ENCODE peak calls at places on chromosome 4, in five cellular contexts. H, M, Q, L and N are unnamed samples.

GRCh38 chr4:110348711-110349383 is 127.1 kb upstream of the ENPEP start:
- DNase-seq in H (no peak), M (no peak), Q (no peak), L (no peak), N (no peak)

GRCh38 chr4:7434766-7435150 is at the start of gene PSAPL1:
- DNase-seq in H (peak), M (peak), Q (peak), L (no peak), N (no peak)

GRCh38 chr4:76784237-76784636 is 113.7 kb downstream of the SOWAHB start:
- DNase-seq in H (peak), M (peak), Q (no peak), L (no peak), N (no peak)

GRCh38 chr4:141058739-141059507 is 74.3 kb downstream of the RNF150 start:
- DNase-seq in H (no peak), M (no peak), Q (no peak), L (no peak), N (no peak)

GRCh38 chr4:145440292-145441007 is 41.2 kb upstream of the SMAD1 start:
- DNase-seq in H (no peak), M (no peak), Q (no peak), L (no peak), N (no peak)

GRCh38 chr4:58849026-58849425 is 1738.8 kb upstream of the IGFBP7 start:
- DNase-seq in H (no peak), M (no peak), Q (no peak), L (no peak), N (no peak)

GRCh38 chr4:83961575-83961974 is 425.7 kb downstream of the GPAT3 start:
- DNase-seq in H (peak), M (peak), Q (no peak), L (no peak), N (no peak)

GRCh38 chr4:72468904-72469502 is 100.0 kb downstream of the ADAMTS3 start:
- DNase-seq in H (peak), M (peak), Q (peak), L (no peak), N (no peak)

GRCh38 chr4:124070688-124071484 is 641.6 kb downstream of the ANKRD50 start:
- DNase-seq in H (no peak), M (no peak), Q (no peak), L (no peak), N (no peak)

DNA sequence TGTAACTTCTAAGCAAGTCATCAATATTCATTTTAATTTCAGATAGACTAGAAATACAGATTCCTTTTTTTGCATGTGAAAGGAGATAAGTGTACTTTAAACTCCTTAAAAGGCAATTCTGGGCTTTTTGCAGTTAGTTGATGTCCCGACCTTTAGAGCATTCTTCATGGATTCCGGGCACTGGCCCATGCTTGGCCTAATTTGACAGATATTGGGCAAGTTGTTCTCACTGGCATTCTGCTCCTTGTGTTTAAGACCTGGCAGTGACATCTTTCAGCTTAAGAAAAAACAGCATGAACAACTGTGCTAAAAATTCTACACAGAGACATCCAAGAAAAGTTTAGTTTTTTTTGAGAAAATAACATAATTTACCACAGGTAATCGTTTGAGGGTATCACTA is 1037.2 kb downstream of the PCDH18 start:
- DNase-seq in H (no peak), M (no peak), Q (no peak), L (no peak), N (no peak)
- TF ChIP-seq KDM1A in H (no peak), M (no peak), Q (no peak), L (no peak), N (no peak)

GRCh38 chr4:148573284-148573683 is 131.1 kb upstream of the NR3C2 start:
- DNase-seq in H (no peak), M (no peak), Q (no peak), L (no peak), N (no peak)
- TF ChIP-seq KDM1A in H (no peak), M (no peak), Q (no peak), L (no peak), N (no peak)

GRCh38 chr4:152503606-152504290 is 32.1 kb downstream of the FBXW7 start:
- DNase-seq in H (no peak), M (no peak), Q (no peak), L (no peak), N (no peak)
- TF ChIP-seq KDM1A in H (no peak), M (no peak), Q (no peak), L (no peak), N (no peak)

DNA sequence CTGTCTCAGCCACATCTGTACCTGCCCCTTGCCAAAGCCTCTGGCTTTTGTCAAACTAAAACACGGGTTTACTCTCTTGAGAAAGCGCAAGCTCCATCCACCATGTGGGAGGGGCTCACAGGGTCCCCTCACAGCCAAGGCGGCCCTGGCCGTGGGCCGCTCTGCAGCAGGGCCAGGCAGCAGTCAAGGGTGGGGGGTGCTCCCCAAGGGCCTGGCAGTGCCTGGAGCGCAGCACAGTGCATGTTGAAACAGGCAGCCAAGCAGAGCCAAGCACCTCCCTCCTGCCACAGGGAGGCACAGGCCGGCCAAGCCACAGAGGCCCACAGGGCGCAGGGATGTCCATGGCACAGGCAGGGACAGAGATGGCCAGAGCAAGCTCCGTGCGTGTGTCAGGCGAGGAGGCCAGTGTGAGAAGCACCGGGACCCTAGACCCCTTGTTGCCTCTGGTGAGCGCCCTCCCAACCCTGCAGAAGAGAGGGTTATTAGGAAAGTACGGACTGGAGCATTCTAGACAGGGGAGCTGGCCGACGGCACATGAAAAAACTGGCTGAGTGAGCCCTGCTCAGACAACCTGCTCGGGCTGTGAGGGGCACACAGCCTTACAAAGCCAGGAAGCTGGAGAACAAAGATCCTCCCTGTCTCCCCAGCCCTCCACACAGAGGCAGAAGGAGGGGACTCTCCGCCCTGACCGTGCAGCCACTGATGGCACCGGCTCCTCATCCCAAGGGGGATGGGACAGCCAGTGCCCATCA is 39.0 kb downstream of the FAM53A start:
- DNase-seq in H (no peak), M (no peak), Q (no peak), L (no peak), N (no peak)
- TF ChIP-seq KDM1A in H (no peak), M (no peak), Q (no peak), L (peak), N (no peak)

DNA sequence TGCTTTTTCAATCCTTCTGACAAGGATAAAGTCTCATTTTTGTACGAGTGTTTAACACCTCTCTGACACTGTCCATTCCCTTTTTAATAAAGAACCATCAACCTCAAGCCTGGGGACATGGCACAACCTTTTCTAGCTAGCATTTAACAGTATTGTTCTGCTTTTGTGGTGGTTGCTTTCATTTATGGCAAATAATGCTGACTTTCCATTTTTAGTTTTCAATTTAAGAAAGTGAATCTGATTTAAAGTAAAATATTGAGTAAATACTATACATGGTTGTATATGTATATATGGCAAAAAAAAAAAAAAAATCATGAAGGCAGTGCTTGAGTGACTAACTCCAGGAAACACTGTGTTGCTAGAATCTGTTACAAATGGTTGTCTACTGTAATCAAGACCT is 4.2 kb upstream of the NSUN7 start:
- DNase-seq in H (no peak), M (no peak), Q (no peak), L (no peak), N (no peak)
- TF ChIP-seq KDM1A in H (no peak), M (no peak), Q (no peak), L (no peak), N (no peak)

GRCh38 chr4:25246680-25247611 is 13.1 kb downstream of the PI4K2B start:
- DNase-seq in H (no peak), M (no peak), Q (no peak), L (no peak), N (no peak)

GRCh38 chr4:25253072-25253447 is 19.2 kb downstream of the PI4K2B start:
- DNase-seq in H (no peak), M (no peak), Q (no peak), L (no peak), N (no peak)

DNA sequence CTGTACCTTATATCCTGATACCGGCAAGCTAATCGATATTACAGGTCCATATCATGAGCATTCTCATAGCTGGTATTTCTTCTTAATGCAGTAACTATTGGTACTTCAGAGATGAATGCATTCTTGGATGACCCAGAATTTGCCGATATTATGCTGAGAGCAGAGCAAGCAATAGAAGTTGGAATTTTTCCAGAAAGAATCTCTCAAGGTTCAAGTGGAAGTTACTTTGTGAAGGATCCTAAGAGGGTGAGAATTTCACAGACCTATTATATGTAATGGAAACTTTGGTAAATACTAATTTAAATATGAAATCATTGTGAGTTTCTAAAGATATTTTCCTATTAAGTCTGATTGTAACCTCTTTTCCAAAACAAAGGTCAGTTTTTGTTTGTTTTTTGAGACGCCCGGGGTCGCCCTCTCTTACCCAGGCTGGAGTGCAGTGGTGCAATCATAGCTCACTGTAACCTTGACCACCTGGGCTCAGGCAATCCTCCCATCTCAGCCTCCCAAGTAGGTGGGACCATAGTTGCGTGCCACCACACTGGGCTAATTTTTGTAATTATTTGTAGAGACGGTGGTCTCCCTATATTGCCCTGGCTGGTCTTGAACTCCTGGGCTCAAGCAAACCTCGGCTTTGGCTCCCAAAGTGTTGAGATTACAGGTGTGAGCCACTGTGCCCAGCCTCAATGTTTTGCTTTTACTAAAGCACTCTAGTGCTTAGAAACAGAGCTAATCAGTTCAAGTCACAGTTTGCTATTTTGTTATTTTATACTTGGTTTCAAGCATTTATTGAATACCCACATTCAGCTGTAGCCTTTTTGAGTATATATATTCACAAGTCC is 18.6 kb downstream of the PI4K2B start:
- DNase-seq in H (no peak), M (no peak), Q (no peak), L (no peak), N (no peak)
- TF ChIP-seq KDM1A in H (no peak), M (no peak), Q (no peak), L (no peak), N (no peak)